ENCODE peak calls at places on chromosome 21, in five cellular contexts. Y is stomach, R is epithelial cell of esophagus, N is GM20000, F is AG09319. B is an unnamed sample.

GRCh38 chr21:38140192-38140905 is 116.4 kb upstream of the KCNJ15 start:
- DNase-seq in Y (peak), R (peak), N (no peak), F (no peak), B (peak)

GRCh38 chr21:37642493-37642892 is 273.8 kb downstream of the KCNJ6 start:
- DNase-seq in Y (no peak), R (peak), N (peak), F (no peak), B (no peak)

GRCh38 chr21:14064296-14064645 is 146.5 kb downstream of the LIPI start:
- DNase-seq in Y (no peak), R (no peak), N (peak), F (peak), B (no peak)

GRCh38 chr21:45572783-45573451 is 30.7 kb upstream of the SLC19A1 start:
- DNase-seq in Y (no peak), R (no peak), N (no peak), F (no peak), B (no peak)

GRCh38 chr21:36589352-36589971 is 109.5 kb upstream of the SIM2 start:
- DNase-seq in Y (peak), R (peak), N (peak), F (peak), B (peak)

GRCh38 chr21:38277501-38278111 is 20.8 kb downstream of the KCNJ15 start:
- DNase-seq in Y (no peak), R (peak), N (no peak), F (peak), B (peak)

GRCh38 chr21:26136686-26137085 is 33.9 kb downstream of the APP start:
- DNase-seq in Y (no peak), R (no peak), N (peak), F (no peak), B (no peak)

GRCh38 chr21:28851645-28852044 is 141.0 kb downstream of the LTN1 start:
- DNase-seq in Y (no peak), R (no peak), N (no peak), F (no peak), B (no peak)

GRCh38 chr21:31589820-31590219 is 69.7 kb upstream of the SOD1 start:
- DNase-seq in Y (no peak), R (no peak), N (no peak), F (no peak), B (no peak)

GRCh38 chr21:38804030-38804616 is 1.6 kb upstream of the ETS2 start:
- DNase-seq in Y (no peak), R (no peak), N (no peak), F (no peak), B (peak)

GRCh38 chr21:38123626-38124025 is 133.2 kb upstream of the KCNJ15 start:
- DNase-seq in Y (no peak), R (no peak), N (no peak), F (no peak), B (no peak)

GRCh38 chr21:39182016-39182415 is 1.2 kb downstream of the PSMG1 start:
- DNase-seq in Y (no peak), R (no peak), N (no peak), F (no peak), B (no peak)

GRCh38 chr21:29091032-29091431 is 17.6 kb upstream of the CCT8 start:
- DNase-seq in Y (no peak), R (peak), N (no peak), F (peak), B (peak)

GRCh38 chr21:35075546-35075945 is 26.4 kb upstream of the RUNX1 start:
- DNase-seq in Y (no peak), R (peak), N (no peak), F (no peak), B (peak)

GRCh38 chr21:46183910-46184624 is at the start of gene SPATC1L:
- DNase-seq in Y (peak), R (peak), N (peak), F (no peak), B (peak)

GRCh38 chr21:39313042-39313456 is 383 bp downstream of the BRWD1 start:
- DNase-seq in Y (peak), R (no peak), N (no peak), F (no peak), B (no peak)

GRCh38 chr21:25573409-25574206 is 33.7 kb downstream of the MRPL39 start:
- DNase-seq in Y (no peak), R (peak), N (no peak), F (peak), B (peak)

GRCh38 chr21:21007606-21008005 is 9.4 kb downstream of the NCAM2 start:
- DNase-seq in Y (no peak), R (no peak), N (no peak), F (no peak), B (peak)

GRCh38 chr21:39633770-39634181 is 21.0 kb downstream of the B3GALT5 start:
- DNase-seq in Y (no peak), R (peak), N (no peak), F (peak), B (peak)

GRCh38 chr21:39153842-39154241 is 29.4 kb downstream of the PSMG1 start:
- DNase-seq in Y (no peak), R (peak), N (no peak), F (no peak), B (no peak)

DNA sequence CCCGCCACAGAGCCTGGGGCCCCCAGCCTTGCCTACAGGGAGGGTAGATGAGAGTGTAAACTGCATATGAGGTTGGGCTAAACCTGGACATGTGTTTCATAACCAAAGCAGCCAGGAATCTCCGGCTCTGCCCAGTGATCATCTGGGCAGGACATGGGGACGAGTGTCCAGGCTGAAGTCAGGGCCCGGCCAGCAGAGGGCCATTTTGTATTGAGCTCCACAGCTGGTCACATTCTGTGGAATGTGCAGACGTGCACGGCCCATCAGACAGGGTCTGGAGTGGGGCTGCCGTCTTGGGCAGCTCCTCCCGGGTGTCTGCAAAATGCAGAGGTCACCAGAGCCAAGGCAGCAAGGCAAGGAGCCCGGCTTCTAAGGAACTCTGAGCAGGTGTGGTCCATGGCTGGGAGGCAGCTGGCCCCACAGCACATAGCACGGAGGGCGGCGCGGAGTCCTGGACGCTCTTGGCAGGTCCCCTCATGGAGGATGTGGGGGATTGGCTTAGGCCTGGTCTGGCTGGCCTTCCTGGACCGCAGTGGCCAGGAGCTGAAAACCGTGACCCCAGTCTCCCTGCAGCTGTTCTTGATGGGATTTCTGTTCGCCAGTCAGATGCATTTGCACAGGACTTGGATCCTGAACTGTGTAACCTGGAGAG is 6.3 kb downstream of the LRRC3 start:
- DNase-seq in Y (no peak), R (no peak), N (no peak), F (no peak), B (no peak)
- TF ChIP-seq CTCF in Y (no peak), R (no peak), N (no peak), F (no peak), B (peak)

GRCh38 chr21:33478182-33478581 is 1.6 kb downstream of the TMEM50B start:
- DNase-seq in Y (no peak), R (no peak), N (no peak), F (no peak), B (no peak)

GRCh38 chr21:33480481-33481103 is 818 bp upstream of the TMEM50B start:
- DNase-seq in Y (no peak), R (no peak), N (no peak), F (no peak), B (no peak)

GRCh38 chr21:33477066-33477465 is 2.7 kb downstream of the TMEM50B start:
- DNase-seq in Y (no peak), R (no peak), N (no peak), F (no peak), B (no peak)

GRCh38 chr21:33479679-33480480 is at the start of gene TMEM50B:
- DNase-seq in Y (peak), R (peak), N (peak), F (peak), B (peak)

GRCh38 chr21:33478858-33479678 is 706 bp downstream of the TMEM50B start:
- DNase-seq in Y (peak), R (peak), N (peak), F (no peak), B (peak)
- TF ChIP-seq CTCF in Y (no peak), R (peak), N (peak), F (no peak), B (no peak)

GRCh38 chr21:16241021-16241420 is 511.2 kb downstream of the USP25 start:
- DNase-seq in Y (no peak), R (no peak), N (no peak), F (no peak), B (no peak)

GRCh38 chr21:16239659-16240265 is 510.0 kb downstream of the USP25 start:
- DNase-seq in Y (no peak), R (no peak), N (no peak), F (no peak), B (no peak)

GRCh38 chr21:16243396-16243795 is 513.6 kb downstream of the USP25 start:
- DNase-seq in Y (no peak), R (no peak), N (no peak), F (no peak), B (no peak)

DNA sequence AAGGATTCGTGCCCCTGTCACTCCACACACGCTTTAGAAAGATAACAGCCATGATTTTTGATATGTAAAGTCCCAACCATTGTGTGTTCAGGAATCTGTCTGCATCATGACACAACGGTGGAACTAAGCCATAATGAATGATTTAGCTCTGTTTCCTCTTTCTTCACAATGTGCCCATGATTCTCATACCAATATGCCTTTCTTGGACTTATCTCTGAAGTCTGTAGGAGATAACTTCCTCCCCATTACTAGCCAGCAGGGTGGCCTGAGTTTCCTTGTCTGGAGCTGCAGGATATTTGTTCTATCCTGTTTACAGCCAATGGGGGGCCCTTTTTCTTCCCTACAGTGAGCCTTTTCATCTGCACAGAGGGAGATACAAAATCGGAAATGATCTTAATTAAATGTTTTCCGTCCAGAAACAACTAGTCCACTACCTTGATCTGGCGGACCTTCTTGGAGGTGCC is 511.8 kb downstream of the USP25 start:
- DNase-seq in Y (no peak), R (no peak), N (no peak), F (no peak), B (no peak)
- TF ChIP-seq CTCF in Y (no peak), R (no peak), N (no peak), F (no peak), B (no peak)

GRCh38 chr21:24375201-24375600 is 1232.1 kb downstream of the MRPL39 start:
- DNase-seq in Y (no peak), R (no peak), N (no peak), F (no peak), B (no peak)
- TF ChIP-seq CTCF in Y (no peak), R (no peak), N (no peak), F (no peak), B (no peak)

GRCh38 chr21:44265734-44266270 is 4.1 kb upstream of the DNMT3L start:
- DNase-seq in Y (no peak), R (no peak), N (no peak), F (no peak), B (no peak)

GRCh38 chr21:44263221-44263671 is 1.5 kb upstream of the DNMT3L start:
- DNase-seq in Y (no peak), R (no peak), N (no peak), F (no peak), B (no peak)

GRCh38 chr21:44261675-44262295 is at the start of gene DNMT3L:
- DNase-seq in Y (no peak), R (no peak), N (no peak), F (no peak), B (no peak)

GRCh38 chr21:44262338-44263048 is 796 bp upstream of the DNMT3L start:
- DNase-seq in Y (no peak), R (no peak), N (no peak), F (no peak), B (no peak)

GRCh38 chr21:44263768-44264167 is 2.1 kb upstream of the DNMT3L start:
- DNase-seq in Y (no peak), R (no peak), N (no peak), F (no peak), B (no peak)
- TF ChIP-seq CTCF in Y (no peak), R (no peak), N (no peak), F (no peak), B (no peak)

GRCh38 chr21:42377211-42377950 is 11.0 kb upstream of the TFF1 start:
- DNase-seq in Y (no peak), R (no peak), N (no peak), F (no peak), B (no peak)

GRCh38 chr21:42375966-42376337 is 9.6 kb upstream of the TFF1 start:
- DNase-seq in Y (no peak), R (no peak), N (no peak), F (no peak), B (no peak)

GRCh38 chr21:42375141-42375905 is 9.0 kb upstream of the TFF1 start:
- DNase-seq in Y (peak), R (no peak), N (no peak), F (no peak), B (no peak)

GRCh38 chr21:42377951-42378340 is 11.6 kb upstream of the TFF1 start:
- DNase-seq in Y (no peak), R (no peak), N (no peak), F (no peak), B (no peak)

DNA sequence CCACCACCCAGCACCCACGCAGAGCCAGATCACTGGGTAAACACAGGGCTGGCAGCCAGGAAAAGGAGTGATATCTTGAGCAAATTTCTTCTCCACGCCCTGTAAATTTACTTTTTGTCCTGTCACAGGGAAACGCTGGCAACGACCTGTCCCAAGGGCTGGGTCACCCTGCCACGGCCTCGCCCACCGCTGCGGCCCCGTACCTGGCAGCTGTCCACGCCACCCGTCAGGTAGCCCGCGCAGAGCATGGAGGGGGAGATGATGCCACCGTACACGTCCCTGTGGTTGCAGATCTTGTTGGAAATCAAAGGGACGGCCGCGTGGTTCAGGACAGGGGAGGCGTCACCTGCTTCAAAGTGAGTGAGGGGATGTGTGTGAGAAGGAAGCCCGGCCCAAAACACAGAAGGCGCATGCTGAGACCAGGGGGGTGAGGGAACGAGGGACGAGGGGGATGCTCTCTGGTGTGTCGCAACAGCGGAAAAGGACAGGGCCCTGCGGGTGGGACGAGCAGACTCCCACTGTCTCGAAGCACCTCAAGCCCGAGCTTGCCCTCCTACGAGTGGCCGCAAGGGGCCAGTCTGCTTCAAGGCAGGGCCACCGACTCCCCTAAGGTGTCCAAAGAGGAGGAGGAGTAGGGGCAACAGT is 10.1 kb upstream of the TFF1 start:
- DNase-seq in Y (peak), R (no peak), N (no peak), F (no peak), B (no peak)
- TF ChIP-seq CTCF in Y (peak), R (no peak), N (no peak), F (peak), B (no peak)

GRCh38 chr21:30194701-30195299 is 21.1 kb downstream of the CLDN8 start:
- DNase-seq in Y (no peak), R (peak), N (peak), F (no peak), B (no peak)
- TF ChIP-seq CTCF in Y (no peak), R (peak), N (peak), F (peak), B (peak)

B was measured in HFFc6.